ENCODE peak calls at places on chromosomes 1 and 21, in four cellular contexts. R is astrocyte, C is right cardiac atrium, F is mesendoderm. S is an unnamed sample. For H3K4me1, the result is how much of the 10 kb centered on the place peaks cover.

GRCh38 chr1:67747667-67748066 is 62.7 kb downstream of the GADD45A start:
- DNase-seq in F (no peak), R (peak), C (no peak), S (peak)

GRCh38 chr1:53180226-53180625 is 16.4 kb upstream of the CPT2 start:
- DNase-seq in R (peak), F (no peak), C (no peak), S (no peak)

GRCh38 chr1:67434491-67434890 is 4.3 kb upstream of the SERBP1 start:
- DNase-seq in F (no peak), R (no peak), C (no peak), S (no peak)

GRCh38 chr1:32239790-32240139 is 7.3 kb upstream of the FAM167B start:
- DNase-seq in R (no peak), C (no peak), F (no peak), S (no peak)

GRCh38 chr1:234776256-234776874 is 166.4 kb upstream of the IRF2BP2 start:
- DNase-seq in R (no peak), F (no peak), C (no peak), S (no peak)

GRCh38 chr1:61337981-61338848 is 255.9 kb downstream of the NFIA start:
- DNase-seq in F (peak), C (peak), R (peak), S (peak)

GRCh38 chr1:240804475-240804874 is 192.5 kb upstream of the GREM2 start:
- DNase-seq in F (no peak), C (no peak), R (peak), S (no peak)

GRCh38 chr1:109046671-109047070 is 4.8 kb upstream of the WDR47 start:
- DNase-seq in R (no peak), C (no peak), F (no peak), S (no peak)

GRCh38 chr1:6342031-6342430 is 51.5 kb downstream of the ACOT7 start:
- DNase-seq in C (no peak), R (no peak), F (peak), S (no peak)

GRCh38 chr1:210376836-210377377 is 48.2 kb downstream of the HHAT start:
- DNase-seq in C (no peak), F (no peak), R (peak), S (no peak)

GRCh38 chr1:179342740-179343404 is 22.9 kb upstream of the AXDND1 start:
- DNase-seq in F (no peak), R (no peak), C (no peak), S (no peak)

GRCh38 chr1:182761396-182762395 is 27.9 kb upstream of the NPL start:
- DNase-seq in R (no peak), F (no peak), C (no peak), S (no peak)

GRCh38 chr1:53281180-53281579 is 42.9 kb upstream of the MAGOH start:
- DNase-seq in R (no peak), F (no peak), C (no peak), S (no peak)

GRCh38 chr1:234047113-234047512 is 142.6 kb downstream of the SLC35F3 start:
- DNase-seq in C (no peak), R (no peak), F (no peak), S (no peak)

GRCh38 chr1:147509786-147510360 is 31.4 kb upstream of the BCL9 start:
- DNase-seq in R (no peak), C (no peak), F (no peak), S (no peak)

GRCh38 chr1:234478152-234478480 is 863 bp downstream of the TARBP1 start:
- DNase-seq in C (no peak), R (peak), F (peak), S (peak)

GRCh38 chr1:61950418-61950817 is 208.1 kb downstream of the PATJ start:
- DNase-seq in R (no peak), C (no peak), F (peak), S (no peak)

GRCh38 chr1:243549108-243549507 is 293.3 kb downstream of the SDCCAG8 start:
- DNase-seq in R (peak), F (no peak), C (no peak), S (no peak)

GRCh38 chr1:1022322-1023090 is 2.6 kb downstream of the AGRN start:
- DNase-seq in R (no peak), F (no peak), C (no peak), S (no peak)

GRCh38 chr21:37792046-37792445 is 124.2 kb downstream of the KCNJ6 start:
- DNase-seq in F (no peak), C (no peak), R (peak), S (no peak)

GRCh38 chr1:167927075-167927754 is 9.3 kb upstream of the DCAF6 start:
- DNase-seq in R (no peak), F (no peak), C (no peak), S (no peak)

GRCh38 chr1:81183157-81183952 is 617.4 kb upstream of the ADGRL2 start:
- DNase-seq in F (no peak), R (no peak), C (no peak), S (no peak)

GRCh38 chr1:27026621-27027574 is 14.2 kb upstream of the TENT5B start:
- DNase-seq in R (peak), C (peak), F (peak), S (peak)

GRCh38 chr1:206506405-206506802 is 927 bp upstream of the RASSF5 start:
- DNase-seq in C (no peak), R (no peak), F (no peak), S (no peak)

GRCh38 chr21:34745557-34746255 is 76.9 kb downstream of the CLIC6 start:
- DNase-seq in C (peak), F (peak), R (peak), S (peak)

GRCh38 chr1:183023146-183023600 is at the start of gene LAMC1:
- DNase-seq in C (peak), F (peak), R (peak), S (peak)

DNA sequence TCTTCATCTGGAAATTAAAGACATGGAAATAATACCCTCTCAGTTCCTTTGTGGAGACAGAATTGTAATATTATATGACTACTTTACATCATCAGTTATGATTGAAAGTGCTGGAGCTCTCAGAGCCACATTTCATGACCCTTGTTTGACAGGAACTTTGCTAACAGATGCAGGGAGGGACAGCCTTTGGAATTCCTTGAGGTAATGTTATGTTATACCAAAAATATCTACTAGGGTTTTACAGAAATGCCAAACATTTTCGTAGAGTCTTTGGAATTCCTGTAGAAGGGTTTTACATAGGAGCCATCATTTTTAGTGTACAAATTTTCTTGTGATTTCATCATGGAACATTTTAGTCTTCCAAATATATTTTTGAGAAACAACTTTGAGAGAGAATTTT is 57.4 kb upstream of the ADAMTS5 start:
- DNase-seq in C (no peak), R (peak), F (peak), S (no peak)
- H3K4me1 ChIP-seq in C (under half), R (under half), F (under half), S (under half)

DNA sequence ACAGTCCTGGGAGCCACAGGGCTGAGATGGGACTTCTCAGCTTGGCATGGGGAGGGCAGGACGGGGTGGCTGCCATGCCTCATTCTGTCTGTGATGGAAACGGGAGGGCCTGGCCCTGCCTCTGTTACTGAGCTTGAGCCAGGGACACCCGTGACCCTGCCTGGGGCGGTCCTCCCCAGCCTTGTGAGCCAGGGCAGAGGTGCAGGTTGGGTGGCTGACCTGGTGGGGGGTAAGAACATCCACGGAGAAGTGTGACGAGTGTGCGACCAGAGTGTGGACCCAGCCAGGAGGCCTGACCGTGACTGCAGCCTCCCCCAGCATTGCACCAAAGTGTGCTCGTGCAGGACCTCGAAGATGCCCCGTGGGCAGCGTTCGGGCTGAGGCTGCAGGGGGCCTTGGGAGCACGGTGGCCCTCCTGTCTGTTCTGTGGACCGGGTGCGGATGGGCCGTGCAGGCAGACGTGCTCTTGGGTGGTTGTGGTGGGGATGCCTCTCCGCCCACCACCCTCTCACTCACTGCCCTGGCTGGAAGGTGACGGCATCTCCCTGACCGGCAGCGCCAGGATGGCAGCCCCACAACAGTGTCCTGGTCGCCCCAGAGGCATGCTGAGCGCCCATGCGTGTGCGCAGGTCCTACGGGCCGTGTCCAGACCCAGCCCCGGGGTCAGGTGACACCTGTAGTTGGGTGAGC is 45.4 kb downstream of the SKI start:
- DNase-seq in R (no peak), C (peak), F (no peak), S (no peak)
- H3K4me1 ChIP-seq in R (under half), C (half or more), F (under half), S (under half)

DNA sequence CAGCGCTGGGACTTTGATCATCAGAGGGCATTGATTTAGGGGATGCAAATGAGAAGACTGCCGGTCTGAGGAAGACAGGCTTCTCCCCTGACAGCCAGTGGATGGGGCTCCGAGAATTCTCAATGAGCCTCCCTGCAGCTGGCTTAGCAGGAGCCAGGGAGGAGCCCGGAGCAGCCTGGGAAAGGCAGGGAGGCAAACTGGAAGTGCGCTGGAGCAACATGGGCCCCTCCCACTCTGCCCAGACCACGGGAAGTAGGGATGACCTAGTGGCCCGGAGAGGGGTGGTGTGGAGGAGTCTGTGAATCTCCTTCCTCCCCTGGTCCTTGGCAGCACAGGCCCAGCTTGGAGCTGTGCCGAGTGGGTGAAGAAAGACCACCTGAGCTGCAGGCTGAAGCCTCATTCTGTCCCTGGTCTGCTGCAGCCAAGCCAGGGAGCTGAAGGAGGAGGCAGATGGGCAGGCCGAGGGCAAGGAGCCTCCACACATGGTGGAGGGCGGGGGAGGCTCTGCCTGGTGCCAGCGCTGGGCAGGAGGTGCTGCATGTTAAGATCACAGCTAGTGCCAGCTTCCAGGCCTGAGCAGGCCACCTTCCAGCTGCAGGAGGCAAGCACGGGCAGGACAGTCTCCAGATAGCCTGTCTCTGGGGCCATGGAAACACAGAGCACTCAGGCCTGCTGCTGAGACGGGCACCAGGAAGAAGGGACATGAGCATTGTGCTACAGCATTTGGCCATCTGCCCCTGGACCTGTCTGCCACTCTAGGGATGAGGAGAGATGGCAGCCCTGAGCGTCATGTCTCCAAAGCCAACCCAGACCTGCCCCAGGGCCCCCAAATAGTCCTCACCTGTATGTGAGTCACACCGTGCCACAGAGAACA is 12.2 kb upstream of the CLSTN1 start:
- DNase-seq in C (peak), R (no peak), F (peak), S (peak)
- H3K4me1 ChIP-seq in C (under half), R (under half), F (under half), S (under half)

DNA sequence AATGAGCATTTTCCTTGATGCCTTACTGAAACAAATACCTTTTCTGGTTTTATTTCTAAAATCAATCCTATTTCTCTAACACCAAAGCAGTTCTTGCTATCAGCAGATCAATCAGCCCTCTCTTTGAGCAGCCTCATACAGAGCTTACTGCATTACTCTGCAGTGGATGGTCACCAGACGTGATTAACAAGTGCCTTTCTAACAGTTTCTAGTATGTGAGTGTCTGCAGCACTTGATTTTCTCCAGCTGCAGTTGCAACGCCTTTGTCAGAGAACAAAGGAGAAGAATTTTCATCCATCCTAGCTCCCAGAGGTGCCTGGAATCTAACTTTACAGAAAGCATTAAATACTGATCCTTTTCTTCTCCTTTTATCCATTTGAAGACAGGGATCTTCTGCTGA is 177.3 kb upstream of the SGIP1 start:
- DNase-seq in C (no peak), F (peak), R (no peak), S (no peak)
- H3K4me1 ChIP-seq in C (under half), F (under half), R (under half), S (under half)

DNA sequence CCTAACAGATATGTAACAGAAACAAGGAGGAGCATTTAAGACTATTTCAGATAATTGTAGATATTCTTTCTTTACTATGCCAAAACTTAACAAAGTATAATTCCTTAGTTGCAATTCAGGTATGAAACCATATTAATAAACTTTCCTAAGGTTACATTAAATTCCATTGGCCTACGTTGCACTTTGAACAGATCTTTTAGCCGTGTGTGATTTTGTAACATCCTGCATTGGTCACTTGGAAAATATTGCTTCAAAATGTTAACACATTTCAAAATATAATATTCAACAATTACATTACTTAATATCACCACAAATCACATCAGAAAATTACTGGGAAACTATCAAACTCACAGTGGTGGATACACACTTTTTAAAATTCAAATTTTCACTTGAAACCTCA is 20.2 kb downstream of the ETS2 start:
- DNase-seq in R (no peak), F (no peak), C (no peak), S (no peak)
- H3K4me1 ChIP-seq in R (under half), F (under half), C (under half), S (under half)

GRCh38 chr1:54489627-54490240 is 58.3 kb upstream of the ACOT11 start:
- DNase-seq in C (no peak), R (no peak), F (no peak), S (no peak)

GRCh38 chr1:54486864-54487263 is 61.2 kb upstream of the ACOT11 start:
- DNase-seq in R (no peak), F (no peak), C (no peak), S (no peak)

GRCh38 chr1:54488065-54488750 is 59.8 kb upstream of the ACOT11 start:
- DNase-seq in F (peak), R (peak), C (peak), S (peak)

GRCh38 chr1:54488831-54489626 is 59.0 kb upstream of the ACOT11 start:
- DNase-seq in C (peak), R (peak), F (peak), S (peak)

GRCh38 chr1:54487571-54488050 is 60.4 kb upstream of the ACOT11 start:
- DNase-seq in F (no peak), C (no peak), R (no peak), S (no peak)
- H3K4me1 ChIP-seq in F (under half), C (under half), R (under half), S (under half)

DNA sequence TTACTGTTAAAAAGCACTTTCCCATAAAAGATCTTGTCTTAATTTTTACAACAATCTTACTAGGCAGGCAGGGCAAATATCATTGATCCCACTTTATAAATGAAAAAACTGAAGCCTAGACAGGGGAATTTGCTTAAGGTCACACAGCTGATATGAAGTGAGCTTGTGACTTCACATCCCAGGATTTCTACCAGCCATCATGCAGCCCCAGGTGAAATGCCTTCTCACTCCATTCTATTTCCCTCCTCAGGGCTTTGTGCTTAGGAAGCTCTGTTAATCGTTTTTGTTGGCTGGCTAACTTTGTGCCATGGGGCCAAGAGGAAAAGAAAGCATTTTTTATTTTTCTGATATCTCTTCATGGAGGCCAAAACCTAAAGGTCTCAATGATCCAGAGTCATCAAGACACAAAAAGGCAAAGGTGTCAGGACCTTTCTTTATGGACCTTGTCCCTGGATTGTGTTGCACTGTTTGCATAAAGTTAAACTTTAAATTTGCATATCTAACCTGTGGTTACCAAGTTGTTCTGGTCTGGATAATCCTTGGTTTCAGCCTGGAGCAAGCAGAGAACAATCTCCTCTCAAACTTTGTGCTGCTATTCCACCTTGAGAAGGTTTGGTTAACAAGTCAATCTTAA is 44.8 kb upstream of the ZNF326 start:
- DNase-seq in C (no peak), F (peak), R (no peak), S (no peak)
- H3K4me1 ChIP-seq in C (under half), F (under half), R (under half), S (under half)

S was measured in breast epithelium.